ENCODE peak calls at places on chromosomes 11 and 22, in ten cellular contexts. Z is heart left ventricle; O is GM23248; K is CD4-positive, alpha-beta T cell; Y is prostate gland; N is H7; I is mesendoderm; J is HCT116; D is psoas muscle; F is WERI-Rb-1. U is an unnamed sample.

GRCh38 chr22:40703174-40703573 is 23.9 kb downstream of the MCHR1 start:
- DNase-seq in Z (no peak), O (no peak), K (no peak), Y (no peak), N (no peak), I (peak; percentile 57), J (no peak), D (no peak), F (no peak), U (no peak)

GRCh38 chr11:9711454-9712307 is 47.8 kb downstream of the SWAP70 start:
- DNase-seq in Z (no peak), O (no peak), K (no peak), Y (no peak), N (no peak), I (peak; percentile 28), J (no peak), D (no peak), F (no peak), U (no peak)

GRCh38 chr11:4102711-4103110 is 8.1 kb downstream of the RRM1 start:
- DNase-seq in Z (no peak), O (no peak), K (no peak), Y (no peak), N (no peak), I (no peak), J (no peak), D (no peak), F (no peak), U (no peak)

GRCh38 chr11:132056689-132057088 is 686.3 kb downstream of the NTM start:
- DNase-seq in Z (no peak), O (peak; percentile 47), K (no peak), Y (no peak), N (no peak), I (no peak), J (no peak), D (no peak), F (no peak), U (no peak)

GRCh38 chr11:58564226-58564625 is 11.4 kb downstream of the LPXN start:
- DNase-seq in Z (no peak), O (peak; percentile 13), K (no peak), Y (no peak), N (no peak), I (no peak), J (no peak), D (no peak), F (no peak), U (no peak)

GRCh38 chr11:11968511-11969280 is 39.7 kb downstream of the DKK3 start:
- DNase-seq in Z (no peak), O (peak; percentile 82), K (no peak), Y (no peak), N (peak; percentile 17), I (no peak), J (no peak), D (peak; percentile 51), F (no peak), U (no peak)

GRCh38 chr11:94201004-94201465 is 72.4 kb downstream of the PANX1 start:
- DNase-seq in Z (no peak), O (peak; percentile 76), K (no peak), Y (no peak), N (no peak), I (no peak), J (no peak), D (no peak), F (no peak), U (no peak)

GRCh38 chr11:73348838-73349237 is 27.4 kb upstream of the RELT start:
- DNase-seq in Z (no peak), O (no peak), K (no peak), Y (no peak), N (no peak), I (no peak), J (no peak), D (no peak), F (no peak), U (no peak)

GRCh38 chr22:42074153-42074750 is at the start of gene PHETA2:
- DNase-seq in Z (peak; percentile 64), O (peak; percentile 80), K (peak; percentile 53), Y (no peak), N (peak; percentile 80), I (peak; percentile 46), J (no peak), D (peak; percentile 75), F (no peak), U (peak; percentile 66)

GRCh38 chr22:33126881-33127280 is 68.7 kb upstream of the SYN3 start:
- DNase-seq in Z (no peak), O (peak; percentile 50), K (no peak), Y (no peak), N (peak; percentile 69), I (peak; percentile 76), J (no peak), D (no peak), F (peak; percentile 28), U (no peak)

GRCh38 chr11:62190011-62190410 is at the start of gene SCGB1D1:
- DNase-seq in Z (no peak), O (no peak), K (no peak), Y (no peak), N (no peak), I (no peak), J (no peak), D (no peak), F (no peak), U (no peak)

DNA sequence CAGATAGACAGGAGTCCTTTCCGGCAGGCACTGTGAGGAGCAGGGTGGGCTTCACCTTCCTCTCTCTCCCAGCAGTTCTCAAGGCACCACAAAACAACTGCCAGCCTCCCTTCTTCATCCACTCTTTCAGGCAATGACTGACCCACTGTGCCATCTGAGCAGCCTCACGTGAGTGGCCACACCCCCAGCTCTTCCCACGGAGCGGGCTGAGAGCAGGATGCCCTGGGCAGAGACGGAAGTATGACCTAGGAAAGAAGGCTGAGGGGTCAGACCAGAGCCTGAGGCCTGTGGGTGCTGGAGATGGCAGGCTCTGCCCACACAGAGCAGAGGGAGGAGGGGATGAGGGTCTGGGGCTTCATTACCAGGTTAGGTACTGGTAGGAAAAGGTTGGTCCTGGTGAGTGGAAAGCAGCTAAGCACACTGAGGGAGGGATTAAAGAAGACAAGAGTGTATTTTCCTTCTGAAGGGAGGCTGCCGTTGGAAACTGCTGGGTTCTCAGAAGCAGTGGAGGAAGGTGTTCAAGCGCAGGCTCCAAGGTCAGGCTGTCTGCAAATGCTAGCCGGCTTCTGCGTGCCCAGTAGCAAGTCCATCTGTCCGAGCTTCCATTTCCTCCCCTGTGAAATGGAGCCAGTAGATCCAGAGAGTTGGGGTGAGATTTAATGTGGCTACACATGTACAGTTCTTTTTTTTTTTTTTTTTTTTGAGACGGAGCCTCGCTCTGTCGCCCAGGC is 4.6 kb downstream of the NLRP6 start:
- DNase-seq in Z (no peak), O (no peak), K (no peak), Y (no peak), N (no peak), I (no peak), J (no peak), D (peak; percentile 22), F (no peak), U (no peak)
- H3K27me3 ChIP-seq in Z (peaks cover 39% of the 10 kb centered on the region), O (peaks cover 56% of the 10 kb centered on the region), K (peaks cover 10% of the 10 kb centered on the region), Y (peaks cover 28% of the 10 kb centered on the region), N (peaks cover 4% of the 10 kb centered on the region), I (no peaks in the 10 kb centered on the region), J (no peaks in the 10 kb centered on the region), D (no peaks in the 10 kb centered on the region), F (peaks cover 33% of the 10 kb centered on the region), U (no peaks in the 10 kb centered on the region)

GRCh38 chr11:2450321-2451041 is 5.7 kb downstream of the KCNQ1 start:
- DNase-seq in Z (no peak), O (no peak), K (no peak), Y (no peak), N (peak; percentile 52), I (no peak), J (no peak), D (peak; percentile 47), F (no peak), U (no peak)
- H3K27me3 ChIP-seq in Z (no peaks in the 10 kb centered on the region), O (peaks cover 53% of the 10 kb centered on the region), K (no peaks in the 10 kb centered on the region), Y (no peaks in the 10 kb centered on the region), N (peaks cover 28% of the 10 kb centered on the region), I (peaks cover 13% of the 10 kb centered on the region), J (no peaks in the 10 kb centered on the region), D (no peaks in the 10 kb centered on the region), F (peaks cover 90% of the 10 kb centered on the region), U (no peaks in the 10 kb centered on the region)

GRCh38 chr11:64711944-64712306 is 11.1 kb downstream of the NRXN2 start:
- DNase-seq in Z (no peak), O (no peak), K (no peak), Y (no peak), N (peak; percentile 77), I (no peak), J (no peak), D (no peak), F (no peak), U (no peak)

GRCh38 chr11:64710418-64711137 is 12.4 kb downstream of the NRXN2 start:
- DNase-seq in Z (no peak), O (peak; percentile 18), K (no peak), Y (no peak), N (no peak), I (peak; percentile 30), J (no peak), D (no peak), F (no peak), U (no peak)

GRCh38 chr11:64712430-64713030 is 10.5 kb downstream of the NRXN2 start:
- DNase-seq in Z (no peak), O (no peak), K (no peak), Y (no peak), N (peak; percentile 76), I (no peak), J (no peak), D (no peak), F (peak; percentile 32), U (no peak)

GRCh38 chr11:64713031-64713780 is 9.8 kb downstream of the NRXN2 start:
- DNase-seq in Z (no peak), O (peak; percentile 56), K (no peak), Y (peak; percentile 33), N (peak; percentile 83), I (peak; percentile 30), J (no peak), D (no peak), F (peak; percentile 72), U (peak; percentile 25)

DNA sequence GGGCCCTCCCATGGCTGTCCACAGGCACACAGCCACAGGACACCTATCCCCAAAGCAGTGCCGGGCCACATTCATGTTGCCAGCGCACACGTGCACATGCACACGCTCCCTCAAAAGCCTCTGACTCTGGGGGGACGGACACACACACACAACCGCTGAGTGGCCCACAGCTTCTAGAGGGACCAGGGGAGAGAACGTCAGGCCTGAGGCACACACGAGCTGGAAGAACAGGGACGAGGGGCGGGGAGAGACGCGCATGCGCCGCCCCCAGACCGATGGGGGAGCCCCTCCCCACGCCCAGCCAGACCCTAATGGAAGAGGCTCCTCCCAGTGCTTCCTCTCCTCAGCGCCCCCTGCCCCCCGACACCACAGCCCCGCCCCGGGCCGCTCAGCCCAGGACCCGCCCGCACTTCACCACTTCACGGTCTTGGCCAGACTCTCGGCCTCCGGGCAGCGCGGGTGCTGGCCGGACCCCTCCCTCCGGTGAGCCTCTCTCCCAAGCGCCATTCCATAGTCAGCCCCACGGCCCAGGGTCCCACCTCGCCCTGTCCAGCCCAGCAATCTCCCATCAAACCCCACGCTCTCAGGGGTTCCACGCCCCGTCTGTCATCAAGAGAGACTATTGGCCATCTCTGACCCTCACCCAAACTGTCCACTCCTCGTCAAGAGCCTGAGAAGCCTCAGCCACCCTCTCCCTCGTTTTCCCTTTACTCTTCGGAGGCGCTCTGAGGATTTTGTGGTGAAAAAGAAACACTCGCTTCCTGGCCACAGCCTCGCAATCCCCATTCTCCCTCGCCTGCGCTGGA is 11.7 kb downstream of the NRXN2 start:
- DNase-seq in Z (no peak), O (no peak), K (no peak), Y (no peak), N (peak; percentile 98), I (peak; percentile 54), J (no peak), D (no peak), F (no peak), U (no peak)
- H3K27me3 ChIP-seq in Z (peaks cover 40% of the 10 kb centered on the region), O (peaks cover 72% of the 10 kb centered on the region), K (peaks cover 70% of the 10 kb centered on the region), Y (peaks cover 20% of the 10 kb centered on the region), N (peaks cover 47% of the 10 kb centered on the region), I (peaks cover 17% of the 10 kb centered on the region), J (peaks cover 5% of the 10 kb centered on the region), D (peaks cover 5% of the 10 kb centered on the region), F (peaks cover 18% of the 10 kb centered on the region), U (no peaks in the 10 kb centered on the region)

GRCh38 chr11:78594814-78595213 is 20.1 kb upstream of the NARS2 start:
- DNase-seq in Z (no peak), O (no peak), K (no peak), Y (no peak), N (peak; percentile 16), I (no peak), J (no peak), D (no peak), F (no peak), U (no peak)
- H3K27me3 ChIP-seq in Z (no peaks in the 10 kb centered on the region), O (peaks cover 4% of the 10 kb centered on the region), K (no peaks in the 10 kb centered on the region), Y (no peaks in the 10 kb centered on the region), N (no peaks in the 10 kb centered on the region), I (no peaks in the 10 kb centered on the region), J (no peaks in the 10 kb centered on the region), D (no peaks in the 10 kb centered on the region), F (no peaks in the 10 kb centered on the region), U (no peaks in the 10 kb centered on the region)